ENCODE peak calls at places on chromosome 12, in eight cellular contexts. G is hepatocyte, Q is GM23338, K is MM.1S, L is PC-3, U is HCT116, W is PC-9, P is SK-N-SH. V is an unnamed sample.
A peak's percentile ranks its signal among the peaks of the same experiment; 100 is the strongest.

GRCh38 chr12:123071401-123072304 is 79.2 kb downstream of the PITPNM2 start:
- DNase-seq in G (no peak), Q (no peak), K (no peak), L (no peak), U (no peak), W (no peak), P (no peak), V (no peak)

GRCh38 chr12:42609605-42610004 is 20.1 kb upstream of the PRICKLE1 start:
- DNase-seq in G (no peak), Q (no peak), K (no peak), L (peak; percentile 43), U (no peak), W (no peak), P (no peak), V (no peak)

GRCh38 chr12:29858270-29858786 is 74.6 kb upstream of the TMTC1 start:
- DNase-seq in G (no peak), Q (no peak), K (no peak), L (no peak), U (no peak), W (no peak), P (no peak), V (no peak)

GRCh38 chr12:76627346-76628135 is 68.0 kb upstream of the OSBPL8 start:
- DNase-seq in G (no peak), Q (no peak), K (no peak), L (no peak), U (no peak), W (no peak), P (no peak), V (no peak)

GRCh38 chr12:120901818-120902217 is 2.3 kb downstream of the SPPL3 start:
- DNase-seq in G (no peak), Q (no peak), K (no peak), L (peak; percentile 25), U (no peak), W (no peak), P (no peak), V (no peak)

GRCh38 chr12:2745655-2746054 is 49.1 kb upstream of the FKBP4 start:
- DNase-seq in G (no peak), Q (no peak), K (no peak), L (no peak), U (no peak), W (no peak), P (no peak), V (no peak)

GRCh38 chr12:65121049-65121955 is at the start of gene WIF1:
- DNase-seq in G (peak; percentile 55), Q (peak; percentile 92), K (no peak), L (peak; percentile 10), U (no peak), W (no peak), P (peak; percentile 69), V (no peak)

GRCh38 chr12:131222271-131223139 is 268.8 kb downstream of the ADGRD1 start:
- DNase-seq in G (no peak), Q (no peak), K (no peak), L (no peak), U (no peak), W (no peak), P (no peak), V (no peak)

GRCh38 chr12:62273724-62274380 is 13.6 kb downstream of the USP15 start:
- DNase-seq in G (no peak), Q (no peak), K (no peak), L (no peak), U (no peak), W (no peak), P (no peak), V (no peak)

GRCh38 chr12:28578833-28579252 is 388.6 kb downstream of the CCDC91 start:
- DNase-seq in G (no peak), Q (no peak), K (no peak), L (no peak), U (no peak), W (no peak), P (no peak), V (no peak)

GRCh38 chr12:52044284-52044983 is 6.8 kb upstream of the NR4A1 start:
- DNase-seq in G (no peak), Q (no peak), K (peak; percentile 0), L (no peak), U (no peak), W (peak; percentile 25), P (no peak), V (no peak)

GRCh38 chr12:64459388-64460024 is 7.6 kb downstream of the TBK1 start:
- DNase-seq in G (no peak), Q (peak; percentile 17), K (peak; percentile 23), L (no peak), U (no peak), W (no peak), P (no peak), V (no peak)

GRCh38 chr12:11653215-11653753 is 3.8 kb downstream of the ETV6 start:
- DNase-seq in G (no peak), Q (no peak), K (no peak), L (no peak), U (no peak), W (no peak), P (no peak), V (peak; percentile 55)

GRCh38 chr12:131075194-131075593 is 121.5 kb downstream of the ADGRD1 start:
- DNase-seq in G (no peak), Q (no peak), K (no peak), L (no peak), U (no peak), W (no peak), P (no peak), V (no peak)

GRCh38 chr12:1620093-1620492 is 8.9 kb upstream of the WNT5B start:
- DNase-seq in G (no peak), Q (no peak), K (no peak), L (no peak), U (no peak), W (no peak), P (no peak), V (no peak)

GRCh38 chr12:4518106-4518728 is 20.5 kb upstream of the RAD51AP1 start:
- DNase-seq in G (no peak), Q (no peak), K (no peak), L (peak; percentile 53), U (peak; percentile 16), W (peak; percentile 47), P (no peak), V (no peak)

GRCh38 chr12:92408072-92408900 is 262.6 kb upstream of the BTG1 start:
- DNase-seq in G (peak; percentile 15), Q (peak; percentile 77), K (peak; percentile 71), L (peak; percentile 76), U (peak; percentile 40), W (peak; percentile 39), P (peak; percentile 55), V (peak; percentile 81)

GRCh38 chr12:76307083-76307482 is 41.1 kb downstream of the BBS10 start:
- DNase-seq in G (no peak), Q (no peak), K (no peak), L (peak; percentile 14), U (no peak), W (peak; percentile 48), P (no peak), V (no peak)

GRCh38 chr12:49089831-49090773 is 4.5 kb downstream of the DHH start:
- DNase-seq in G (peak; percentile 32), Q (peak; percentile 64), K (peak; percentile 28), L (peak; percentile 35), U (no peak), W (no peak), P (peak; percentile 76), V (peak; percentile 46)

GRCh38 chr12:49092086-49092815 is 2.4 kb downstream of the DHH start:
- DNase-seq in G (peak; percentile 47), Q (peak; percentile 90), K (peak; percentile 40), L (peak; percentile 63), U (no peak), W (no peak), P (peak; percentile 77), V (peak; percentile 58)

GRCh38 chr12:49091056-49091835 is 3.4 kb downstream of the DHH start:
- DNase-seq in G (no peak), Q (peak; percentile 14), K (no peak), L (no peak), U (no peak), W (no peak), P (no peak), V (no peak)

GRCh38 chr12:49092816-49093406 is 1.7 kb downstream of the DHH start:
- DNase-seq in G (no peak), Q (no peak), K (no peak), L (no peak), U (no peak), W (no peak), P (no peak), V (no peak)

GRCh38 chr12:49091836-49092085 is 2.8 kb downstream of the DHH start:
- DNase-seq in G (no peak), Q (no peak), K (no peak), L (no peak), U (no peak), W (no peak), P (no peak), V (no peak)
- H2AFZ ChIP-seq in G (no peak overlapping the region), Q (peak overlapping the region; percentile 72), K (no peak overlapping the region), L (peak overlapping the region; percentile 54), U (no peak overlapping the region), W (no peak overlapping the region), P (no peak overlapping the region), V (no peak overlapping the region)

GRCh38 chr12:99810718-99811593 is 163.4 kb downstream of the GARIN6 start:
- DNase-seq in G (peak; percentile 16), Q (peak; percentile 18), K (peak; percentile 53), L (peak; percentile 67), U (peak; percentile 15), W (no peak), P (peak; percentile 21), V (peak; percentile 51)
- TF ChIP-seq CTCF in G (peak; percentile 50), Q (peak; percentile 44), K (peak; percentile 40), L (peak; percentile 53), U (no peak), W (peak; percentile 48), P (peak; percentile 64), V (peak; percentile 73)

DNA sequence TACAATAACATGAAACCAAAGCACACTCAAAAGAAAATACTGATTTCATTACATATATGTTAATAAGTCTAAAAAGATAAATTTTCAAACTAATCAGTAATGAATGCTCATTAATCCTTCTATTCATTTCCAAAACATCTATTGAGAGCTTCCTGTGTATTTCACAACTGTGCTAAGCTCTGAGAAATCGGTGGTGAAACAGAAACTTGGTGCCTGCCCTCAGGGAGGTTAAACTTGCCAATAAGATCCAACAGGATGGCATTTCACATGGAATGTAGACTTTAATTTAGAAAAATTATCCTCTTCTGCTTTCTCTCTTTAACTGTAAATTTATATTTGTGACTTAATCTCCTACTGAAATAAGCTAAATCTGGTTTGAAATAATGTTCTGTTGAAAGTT is 70.9 kb upstream of the SLC38A4 start:
- DNase-seq in G (no peak), Q (no peak), K (no peak), L (no peak), U (no peak), W (no peak), P (no peak), V (no peak)
- H3K9me2 ChIP-seq in G (no peaks in the 10 kb centered on the region), Q (no peaks in the 10 kb centered on the region), K (no peaks in the 10 kb centered on the region), L (no peaks in the 10 kb centered on the region), U (no peaks in the 10 kb centered on the region), W (no peaks in the 10 kb centered on the region), P (no peaks in the 10 kb centered on the region), V (no peaks in the 10 kb centered on the region)

GRCh38 chr12:53160000-53160399 is 20.5 kb upstream of the ZNF740 start:
- DNase-seq in G (no peak), Q (peak; percentile 44), K (no peak), L (no peak), U (no peak), W (no peak), P (peak; percentile 31), V (no peak)
- H2AFZ ChIP-seq in G (no peak overlapping the region), Q (peak overlapping the region; percentile 44), K (no peak overlapping the region), L (no peak overlapping the region), U (no peak overlapping the region), W (peak overlapping the region; percentile 15), P (no peak overlapping the region), V (peak overlapping the region; percentile 71)